ENCODE peak calls at places on chromosomes 13 and 19, in eight cellular contexts. Z is H1, O is fibroblast of pulmonary artery, S is endothelial cell, L is activated B cell treated with CpG ODN at 0.5 μM for 24 hours, F is osteoblast, R is glutamatergic neuron, T is IMR-90. G is an unnamed sample.

GRCh38 chr19:31290926-31291590 is 58.2 kb downstream of the TSHZ3 start:
- DNase-seq in Z (no peak), T (peak), F (no peak), O (no peak), S (no peak), R (no peak), L (no peak), G (no peak)

GRCh38 chr19:41548954-41549688 is 26.8 kb upstream of the CEACAM21 start:
- DNase-seq in O (no peak), R (no peak), S (peak), L (no peak), T (no peak), Z (no peak), F (no peak), G (peak)

GRCh38 chr19:34787059-34787824 is 14.2 kb upstream of the ZNF599 start:
- DNase-seq in Z (no peak), L (no peak), F (no peak), R (no peak), T (no peak), S (no peak), O (no peak), G (no peak)

GRCh38 chr19:42149447-42150202 is 17.4 kb upstream of the POU2F2 start:
- DNase-seq in T (no peak), Z (no peak), R (peak), L (no peak), O (no peak), S (no peak), F (peak), G (no peak)

GRCh38 chr19:19258589-19259338 is 14.3 kb downstream of the TM6SF2 start:
- DNase-seq in O (no peak), T (no peak), Z (no peak), R (no peak), S (no peak), L (no peak), F (peak), G (no peak)

GRCh38 chr19:5671600-5671999 is 8.7 kb downstream of the MICOS13 start:
- DNase-seq in T (no peak), Z (no peak), O (no peak), F (peak), L (no peak), R (no peak), S (no peak), G (no peak)

GRCh38 chr19:29449371-29449770 is 76.4 kb upstream of the VSTM2B start:
- DNase-seq in L (no peak), F (no peak), T (no peak), S (no peak), O (no peak), R (no peak), Z (peak), G (no peak)

GRCh38 chr19:58317481-58318072 is 9.2 kb upstream of the ZSCAN22 start:
- DNase-seq in R (no peak), T (peak), O (peak), Z (no peak), L (no peak), S (peak), F (no peak), G (no peak)

GRCh38 chr19:34316741-34317241 is 48.2 kb upstream of the GPI start:
- DNase-seq in L (no peak), Z (no peak), O (peak), T (peak), F (peak), S (no peak), R (no peak), G (no peak)

GRCh38 chr13:33676700-33677048 is 141.3 kb upstream of the RFC3 start:
- DNase-seq in F (peak), T (peak), O (peak), R (no peak), L (no peak), Z (no peak), S (no peak), G (no peak)

GRCh38 chr13:51317262-51317661 is 22.2 kb upstream of the SERPINE3 start:
- DNase-seq in L (no peak), S (no peak), O (no peak), Z (no peak), R (no peak), F (peak), T (peak), G (no peak)

GRCh38 chr13:111410232-111411021 is 90.0 kb downstream of the TEX29 start:
- DNase-seq in S (no peak), Z (no peak), L (no peak), R (no peak), T (no peak), F (no peak), O (no peak), G (no peak)

GRCh38 chr19:5090780-5091575 is 122.1 kb downstream of the KDM4B start:
- DNase-seq in O (peak), F (peak), T (peak), S (no peak), L (no peak), Z (no peak), R (no peak), G (no peak)

GRCh38 chr19:47228937-47229673 is 1.9 kb downstream of the BBC3 start:
- DNase-seq in T (peak), F (peak), Z (no peak), R (no peak), O (peak), S (no peak), L (no peak), G (no peak)

GRCh38 chr13:28473044-28473443 is 21.9 kb downstream of the FLT1 start:
- DNase-seq in F (no peak), R (no peak), S (no peak), T (no peak), L (no peak), Z (no peak), O (no peak), G (no peak)

GRCh38 chr13:113076681-113077401 is 28.8 kb upstream of the F7 start:
- DNase-seq in R (peak), L (no peak), T (no peak), O (no peak), F (no peak), S (no peak), Z (no peak), G (no peak)

GRCh38 chr13:40974460-40975407 is 44.4 kb downstream of the ELF1 start:
- DNase-seq in F (no peak), L (no peak), Z (no peak), O (peak), R (no peak), S (peak), T (peak), G (no peak)

GRCh38 chr19:7215176-7215575 is 79.0 kb downstream of the INSR start:
- DNase-seq in L (no peak), Z (no peak), R (no peak), O (no peak), S (no peak), T (no peak), F (peak), G (no peak)

GRCh38 chr19:51739466-51740213 is 12.0 kb downstream of the FPR1 start:
- DNase-seq in S (no peak), F (no peak), L (no peak), O (no peak), R (no peak), Z (no peak), T (no peak), G (no peak)

DNA sequence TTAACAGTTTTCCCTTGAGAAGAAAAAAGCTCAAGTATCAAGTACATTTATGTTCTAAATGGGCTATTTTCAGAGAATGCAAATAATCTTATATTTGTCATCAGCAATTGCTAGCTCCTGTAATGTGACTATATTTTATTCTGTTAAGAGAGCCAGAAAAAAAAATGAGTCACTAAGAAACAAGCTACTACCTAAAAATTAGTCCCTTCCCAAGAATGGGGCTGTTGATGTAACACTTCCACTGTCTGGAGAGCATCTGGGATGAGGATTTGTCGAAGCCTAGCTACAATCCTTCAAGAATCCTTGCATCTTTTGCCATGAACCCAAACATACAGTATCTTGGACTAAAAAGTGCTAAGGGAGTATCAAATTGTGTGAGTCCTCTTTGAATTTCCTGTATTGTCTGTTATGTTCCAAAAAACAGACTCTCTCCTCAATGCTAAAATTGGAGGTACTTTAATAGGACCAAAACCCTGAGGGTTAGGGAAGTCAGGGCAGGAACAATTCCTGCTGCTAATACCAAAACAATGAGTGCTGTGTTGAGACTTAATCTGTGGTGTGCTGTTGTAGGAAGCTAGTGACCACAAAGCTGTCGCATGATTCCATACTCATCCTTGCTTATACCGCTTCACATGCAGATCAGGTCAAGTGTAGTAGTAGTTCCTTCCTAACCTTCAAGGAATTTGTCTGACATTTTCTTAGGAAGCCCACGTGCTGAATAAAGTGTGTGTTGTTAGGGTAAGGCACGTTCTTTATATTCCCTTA is 4.9 kb upstream of the ZC3H13 start:
- DNase-seq in T (peak), F (peak), O (no peak), L (no peak), Z (no peak), R (no peak), S (no peak), G (no peak)
- TF ChIP-seq CTCF in T (no peak), F (no peak), O (no peak), L (no peak), Z (no peak), R (no peak), S (no peak), G (no peak)

DNA sequence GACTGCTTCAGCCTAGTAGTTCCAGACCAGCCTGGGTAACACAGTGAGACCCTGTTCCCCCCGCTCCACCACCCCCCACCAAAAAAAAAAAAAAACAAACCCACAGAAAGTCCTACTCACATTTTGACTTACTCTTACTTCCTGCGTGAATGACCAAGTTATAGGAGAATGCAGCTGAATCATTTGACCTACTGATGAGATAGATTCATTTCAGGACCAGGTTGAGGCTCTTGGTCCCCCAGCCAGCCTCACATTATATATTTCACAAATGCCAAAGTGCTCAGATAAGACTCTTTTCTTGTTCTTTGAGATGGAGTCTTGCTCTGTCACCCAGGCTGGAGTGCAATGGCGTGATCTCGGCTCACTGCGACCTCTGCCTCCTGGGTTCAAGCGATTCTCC is 70.2 kb downstream of the KLF5 start:
- DNase-seq in R (no peak), O (no peak), Z (no peak), F (no peak), T (peak), L (no peak), S (no peak), G (no peak)
- TF ChIP-seq CTCF in R (no peak), O (no peak), Z (no peak), F (no peak), T (no peak), L (no peak), S (no peak), G (no peak)

GRCh38 chr13:63044617-63045016 is 1629.0 kb upstream of the PCDH20 start:
- DNase-seq in R (no peak), T (no peak), F (no peak), Z (no peak), L (no peak), S (no peak), O (no peak), G (no peak)

GRCh38 chr13:63050287-63050686 is 1634.6 kb upstream of the PCDH20 start:
- DNase-seq in O (no peak), L (no peak), T (no peak), S (no peak), Z (no peak), F (no peak), R (no peak), G (no peak)

GRCh38 chr13:63048648-63049047 is 1633.0 kb upstream of the PCDH20 start:
- DNase-seq in O (no peak), L (no peak), F (no peak), Z (no peak), R (no peak), T (peak), S (no peak), G (no peak)
- TF ChIP-seq CTCF in O (peak), L (no peak), F (peak), Z (no peak), R (no peak), T (peak), S (no peak), G (no peak)

GRCh38 chr19:49895566-49896297 is 955 bp downstream of the IL4I1 start:
- DNase-seq in T (no peak), S (no peak), Z (no peak), L (no peak), F (peak), O (no peak), R (no peak), G (peak)
- TF ChIP-seq CTCF in T (no peak), S (no peak), Z (no peak), L (no peak), F (no peak), O (no peak), R (no peak), G (no peak)

DNA sequence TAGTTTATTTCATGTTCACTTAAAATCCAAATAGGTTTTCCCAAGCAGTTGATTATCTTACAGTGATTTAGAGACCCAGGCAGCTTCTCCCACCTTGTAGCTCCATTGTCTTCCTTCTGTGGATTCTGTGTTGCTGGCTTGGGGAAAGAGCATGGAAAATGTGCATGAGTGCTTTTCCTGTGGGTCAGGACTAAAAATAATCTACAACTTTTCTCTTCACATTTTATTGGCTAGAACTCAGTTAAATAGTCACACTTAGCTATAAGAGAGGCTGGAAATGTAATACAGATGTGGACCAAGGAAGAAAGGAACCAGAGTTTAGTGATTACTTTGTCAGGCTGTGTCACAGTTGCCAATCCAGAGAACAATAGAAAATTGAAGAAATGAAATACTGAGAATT is 198.8 kb downstream of the NBEA start:
- DNase-seq in S (no peak), L (no peak), O (no peak), Z (no peak), R (no peak), F (no peak), T (no peak), G (no peak)
- TF ChIP-seq CTCF in S (no peak), L (no peak), O (no peak), Z (no peak), R (no peak), F (no peak), T (no peak), G (no peak)

GRCh38 chr19:13053761-13054604 is 48.7 kb downstream of the LYL1 start:
- DNase-seq in L (no peak), F (peak), T (peak), S (peak), R (peak), Z (no peak), O (peak), G (no peak)

GRCh38 chr19:13056052-13056660 is 46.5 kb downstream of the LYL1 start:
- DNase-seq in T (peak), L (no peak), R (no peak), Z (peak), F (peak), O (peak), S (no peak), G (no peak)

GRCh38 chr19:13054605-13055212 is 47.9 kb downstream of the LYL1 start:
- DNase-seq in T (no peak), S (no peak), F (no peak), Z (no peak), O (no peak), R (no peak), L (no peak), G (no peak)

GRCh38 chr19:13057147-13057572 is 45.5 kb downstream of the LYL1 start:
- DNase-seq in O (no peak), S (no peak), R (no peak), T (no peak), L (no peak), F (no peak), Z (no peak), G (no peak)

DNA sequence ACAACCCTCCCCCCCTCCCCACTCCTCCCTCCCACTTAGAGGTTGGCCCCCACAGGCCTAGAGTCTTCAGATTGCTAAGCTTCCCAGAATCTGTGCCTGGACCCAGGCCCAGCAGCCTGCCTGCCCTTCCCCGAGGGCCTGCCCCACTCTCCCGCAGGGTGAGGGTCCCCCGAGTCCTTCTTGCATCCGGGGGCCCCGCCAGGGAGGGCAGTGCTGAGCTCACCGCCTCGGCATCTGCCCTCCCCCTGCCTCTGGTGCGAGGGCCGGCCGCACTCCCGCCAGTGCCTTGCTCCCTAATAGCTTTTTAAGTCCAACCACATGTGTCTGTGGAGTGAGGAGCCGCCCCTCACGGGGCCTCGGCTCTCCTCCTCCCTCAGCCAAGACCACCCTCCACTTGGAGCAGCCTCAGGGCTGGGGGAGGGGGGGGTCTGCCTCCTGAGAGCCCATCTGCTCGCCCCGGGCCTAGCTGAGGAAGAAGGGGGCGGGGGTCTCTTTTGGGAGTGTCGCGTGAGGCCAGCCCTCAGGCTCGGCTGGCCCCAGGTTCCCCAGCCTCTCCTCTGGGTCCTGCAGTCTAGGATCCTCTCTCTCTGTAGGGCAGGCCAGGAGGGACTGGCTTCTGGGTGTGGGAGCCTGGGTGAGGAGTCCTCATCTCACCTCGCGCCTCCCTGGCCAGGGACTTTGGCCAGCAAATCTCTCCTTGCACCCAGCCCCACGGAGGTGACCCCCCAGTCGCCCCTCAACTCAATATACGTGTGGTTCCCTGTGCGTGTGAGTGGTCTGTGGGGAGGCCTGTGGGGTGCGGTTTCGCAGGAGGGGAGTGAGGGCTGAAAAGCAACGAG is 47.2 kb downstream of the LYL1 start:
- DNase-seq in Z (peak), L (no peak), T (peak), F (peak), R (peak), S (no peak), O (peak), G (no peak)
- TF ChIP-seq CTCF in Z (no peak), L (no peak), T (peak), F (no peak), R (no peak), S (no peak), O (no peak), G (no peak)

DNA sequence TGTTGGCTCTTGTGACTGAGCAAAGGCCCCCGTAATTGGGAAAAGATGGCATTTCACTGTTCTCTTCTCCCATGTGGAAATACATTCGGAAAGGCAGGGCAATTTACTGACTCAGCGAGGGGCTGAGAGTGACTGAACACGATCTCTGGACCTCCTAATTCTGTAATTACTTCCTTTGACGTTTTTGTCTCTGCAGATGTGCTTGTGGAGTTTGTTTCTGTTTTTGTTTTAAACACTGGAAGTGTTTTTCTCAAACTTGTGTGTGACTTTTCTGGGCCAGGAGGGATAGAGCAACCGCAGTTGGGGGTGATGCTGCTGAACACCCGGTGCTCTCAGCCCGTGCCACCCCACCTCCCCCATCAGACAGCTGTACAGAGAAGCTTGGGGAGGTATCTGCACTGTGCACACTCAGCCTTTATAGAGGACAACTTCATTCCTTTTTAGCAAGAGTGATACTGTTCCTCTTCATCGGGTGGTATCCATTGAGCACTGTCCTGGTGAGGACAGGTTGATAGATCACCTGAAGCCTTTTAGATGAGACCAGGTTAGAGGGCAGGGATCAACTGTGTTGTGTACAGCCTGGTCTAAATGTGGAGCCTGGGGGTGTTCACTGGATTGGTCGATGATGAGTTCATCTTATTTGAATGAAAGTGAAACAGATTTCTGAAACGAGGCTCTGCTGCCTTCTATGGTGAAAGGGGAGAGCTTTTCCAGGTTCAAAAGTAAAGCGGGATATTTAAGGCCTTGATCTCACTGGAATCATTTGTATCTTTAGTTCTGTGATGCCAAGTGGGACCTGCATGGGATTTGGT is 117.4 kb downstream of the ESD start:
- DNase-seq in L (peak), R (no peak), Z (no peak), O (peak), T (peak), F (peak), S (no peak), G (peak)
- TF ChIP-seq CTCF in L (no peak), R (no peak), Z (no peak), O (peak), T (peak), F (peak), S (no peak), G (no peak)

GRCh38 chr19:1668339-1669123 is 16.1 kb upstream of the TCF3 start:
- DNase-seq in L (peak), S (peak), T (no peak), F (peak), R (peak), O (no peak), Z (peak), G (peak)
- TF ChIP-seq CTCF in L (no peak), S (no peak), T (no peak), F (no peak), R (no peak), O (no peak), Z (no peak), G (no peak)

GRCh38 chr19:12791345-12792047 is at the start of gene JUNB:
- DNase-seq in Z (peak), R (peak), T (peak), O (peak), S (peak), F (peak), L (peak), G (peak)
- TF ChIP-seq CTCF in Z (no peak), R (no peak), T (no peak), O (no peak), S (no peak), F (no peak), L (no peak), G (no peak)

GRCh38 chr19:45569619-45570421 is 14.8 kb downstream of the OPA3 start:
- DNase-seq in Z (peak), T (no peak), S (peak), R (peak), F (no peak), L (peak), O (peak), G (peak)
- TF ChIP-seq CTCF in Z (peak), T (peak), S (peak), R (peak), F (peak), L (no peak), O (peak), G (peak)